ENCODE peak calls at places on chromosomes 12 and 14, in nine cellular contexts. D is right cardiac atrium, E is GM20000, Q is neuronal stem cell, I is K562, K is GM13976, O is T-cell, C is GM04503, W is fibroblast of pulmonary artery. B is an unnamed sample.
A peak's percentile ranks its signal among the peaks of the same experiment; 100 is the strongest.

GRCh38 chr12:54251667-54252284 is 28.1 kb downstream of the CBX5 start:
- DNase-seq in Q (no peak), W (peak; percentile 74), D (no peak), C (no peak), E (peak; percentile 65), I (peak; percentile 64), K (peak; percentile 70), O (no peak), B (no peak)

GRCh38 chr12:69688021-69688420 is 11.1 kb downstream of the BEST3 start:
- DNase-seq in C (no peak), Q (no peak), E (no peak), I (no peak), D (no peak), O (no peak), W (peak; percentile 21), K (no peak), B (no peak)

GRCh38 chr14:88614218-88614907 is 51.5 kb downstream of the ZC3H14 start:
- DNase-seq in E (peak; percentile 19), Q (no peak), K (peak; percentile 30), C (peak; percentile 35), D (no peak), O (no peak), W (peak; percentile 75), I (no peak), B (no peak)

GRCh38 chr12:12441891-12442461 is 85.1 kb downstream of the BORCS5 start:
- DNase-seq in K (no peak), I (no peak), W (peak; percentile 50), C (no peak), Q (no peak), O (peak; percentile 54), D (no peak), E (peak; percentile 45), B (peak; percentile 22)

GRCh38 chr14:32986791-32987545 is 48.3 kb downstream of the NPAS3 start:
- DNase-seq in W (peak; percentile 30), E (no peak), D (peak; percentile 58), C (peak; percentile 7), K (no peak), O (no peak), Q (peak; percentile 52), I (no peak), B (no peak)

GRCh38 chr14:71815110-71815509 is 117.1 kb upstream of the RGS6 start:
- DNase-seq in W (no peak), O (no peak), D (no peak), Q (no peak), C (no peak), E (no peak), I (no peak), K (no peak), B (no peak)

GRCh38 chr14:77097006-77097688 is 911 bp upstream of the CIPC start:
- DNase-seq in W (no peak), I (no peak), C (no peak), Q (no peak), O (no peak), D (no peak), K (no peak), E (peak; percentile 20), B (no peak)

GRCh38 chr12:31591308-31591901 is 469 bp upstream of the DENND5B start:
- DNase-seq in O (no peak), I (no peak), W (peak; percentile 41), D (peak; percentile 60), K (peak; percentile 41), C (no peak), Q (no peak), E (peak; percentile 50), B (no peak)

B was measured in NK-92 treated with Interleukin-12 subunit alpha and Interleukin-12 subunit beta, amount 100 ng/mL, for 24 hours.